ENCODE peak calls at places on chromosome 16, in nine cellular contexts. One of them, this sample, is unnamed.

GRCh38 chr16:74939688-74940087 is 45.2 kb downstream of the WDR59 start:
- DNase-seq in cardiac muscle cell: no peak
- DNase-seq in HuH-7.5: no peak
- DNase-seq in GM12865: no peak
- DNase-seq in activated T-cell treated with anti-CD3 and anti-CD28 coated beads for 1 hour: no peak
- DNase-seq in fibroblast of villous mesenchyme: no peak
- DNase-seq in stimulated activated CD8-positive, alpha-beta memory T cell treated with anti-CD3 and anti-CD28 coated beads, Interleukin-15, amount 100 ng/mL, for 24 hours: no peak
- DNase-seq in breast epithelium: no peak
- DNase-seq in AML-193: no peak
- DNase-seq in this sample: no peak

GRCh38 chr16:70520612-70521297 is 2.6 kb downstream of the COG4 start:
- DNase-seq in cardiac muscle cell: no peak
- DNase-seq in HuH-7.5: no peak
- DNase-seq in GM12865: peak; percentile 77
- DNase-seq in activated T-cell treated with anti-CD3 and anti-CD28 coated beads for 1 hour: no peak
- DNase-seq in fibroblast of villous mesenchyme: peak; percentile 76
- DNase-seq in stimulated activated CD8-positive, alpha-beta memory T cell treated with anti-CD3 and anti-CD28 coated beads, Interleukin-15, amount 100 ng/mL, for 24 hours: no peak
- DNase-seq in breast epithelium: no peak
- DNase-seq in AML-193: peak; percentile 82
- DNase-seq in this sample: peak; percentile 87

GRCh38 chr16:6836771-6837170 is 495.9 kb upstream of the RBFOX1 start:
- DNase-seq in cardiac muscle cell: no peak
- DNase-seq in HuH-7.5: no peak
- DNase-seq in GM12865: no peak
- DNase-seq in activated T-cell treated with anti-CD3 and anti-CD28 coated beads for 1 hour: no peak
- DNase-seq in fibroblast of villous mesenchyme: no peak
- DNase-seq in stimulated activated CD8-positive, alpha-beta memory T cell treated with anti-CD3 and anti-CD28 coated beads, Interleukin-15, amount 100 ng/mL, for 24 hours: no peak
- DNase-seq in breast epithelium: no peak
- DNase-seq in AML-193: no peak
- DNase-seq in this sample: no peak

GRCh38 chr16:83743241-83743640 is 64.5 kb upstream of the HSBP1 start:
- DNase-seq in cardiac muscle cell: no peak
- DNase-seq in HuH-7.5: no peak
- DNase-seq in GM12865: no peak
- DNase-seq in activated T-cell treated with anti-CD3 and anti-CD28 coated beads for 1 hour: no peak
- DNase-seq in fibroblast of villous mesenchyme: no peak
- DNase-seq in stimulated activated CD8-positive, alpha-beta memory T cell treated with anti-CD3 and anti-CD28 coated beads, Interleukin-15, amount 100 ng/mL, for 24 hours: no peak
- DNase-seq in breast epithelium: no peak
- DNase-seq in AML-193: no peak
- DNase-seq in this sample: no peak

GRCh38 chr16:88705076-88705684 is 1.0 kb downstream of the RNF166 start:
- DNase-seq in cardiac muscle cell: peak; percentile 14
- DNase-seq in HuH-7.5: peak; percentile 74
- DNase-seq in GM12865: no peak
- DNase-seq in activated T-cell treated with anti-CD3 and anti-CD28 coated beads for 1 hour: no peak
- DNase-seq in fibroblast of villous mesenchyme: peak; percentile 30
- DNase-seq in stimulated activated CD8-positive, alpha-beta memory T cell treated with anti-CD3 and anti-CD28 coated beads, Interleukin-15, amount 100 ng/mL, for 24 hours: no peak
- DNase-seq in breast epithelium: no peak
- DNase-seq in AML-193: peak; percentile 5
- DNase-seq in this sample: peak; percentile 45

GRCh38 chr16:72202014-72202413 is 30.1 kb upstream of the PMFBP1 start:
- DNase-seq in cardiac muscle cell: no peak
- DNase-seq in HuH-7.5: no peak
- DNase-seq in GM12865: no peak
- DNase-seq in activated T-cell treated with anti-CD3 and anti-CD28 coated beads for 1 hour: no peak
- DNase-seq in fibroblast of villous mesenchyme: no peak
- DNase-seq in stimulated activated CD8-positive, alpha-beta memory T cell treated with anti-CD3 and anti-CD28 coated beads, Interleukin-15, amount 100 ng/mL, for 24 hours: no peak
- DNase-seq in breast epithelium: no peak
- DNase-seq in AML-193: no peak
- DNase-seq in this sample: no peak

GRCh38 chr16:80667258-80667560 is 126.4 kb downstream of the DYNLRB2 start:
- DNase-seq in cardiac muscle cell: no peak
- DNase-seq in HuH-7.5: no peak
- DNase-seq in GM12865: no peak
- DNase-seq in activated T-cell treated with anti-CD3 and anti-CD28 coated beads for 1 hour: no peak
- DNase-seq in fibroblast of villous mesenchyme: no peak
- DNase-seq in stimulated activated CD8-positive, alpha-beta memory T cell treated with anti-CD3 and anti-CD28 coated beads, Interleukin-15, amount 100 ng/mL, for 24 hours: no peak
- DNase-seq in breast epithelium: no peak
- DNase-seq in AML-193: no peak
- DNase-seq in this sample: no peak

GRCh38 chr16:2753523-2754020 is 1.1 kb downstream of the SRRM2 start:
- DNase-seq in cardiac muscle cell: peak; percentile 51
- DNase-seq in HuH-7.5: no peak
- DNase-seq in GM12865: no peak
- DNase-seq in activated T-cell treated with anti-CD3 and anti-CD28 coated beads for 1 hour: no peak
- DNase-seq in fibroblast of villous mesenchyme: no peak
- DNase-seq in stimulated activated CD8-positive, alpha-beta memory T cell treated with anti-CD3 and anti-CD28 coated beads, Interleukin-15, amount 100 ng/mL, for 24 hours: no peak
- DNase-seq in breast epithelium: no peak
- DNase-seq in AML-193: no peak
- DNase-seq in this sample: peak; percentile 37

GRCh38 chr16:87465306-87465705 is 27.5 kb downstream of the ZCCHC14 start:
- DNase-seq in cardiac muscle cell: no peak
- DNase-seq in HuH-7.5: no peak
- DNase-seq in GM12865: no peak
- DNase-seq in activated T-cell treated with anti-CD3 and anti-CD28 coated beads for 1 hour: no peak
- DNase-seq in fibroblast of villous mesenchyme: peak; percentile 97
- DNase-seq in stimulated activated CD8-positive, alpha-beta memory T cell treated with anti-CD3 and anti-CD28 coated beads, Interleukin-15, amount 100 ng/mL, for 24 hours: no peak
- DNase-seq in breast epithelium: peak; percentile 65
- DNase-seq in AML-193: peak; percentile 83
- DNase-seq in this sample: peak; percentile 89

GRCh38 chr16:69276143-69277115 is 34.7 kb upstream of the VPS4A start:
- DNase-seq in cardiac muscle cell: no peak
- DNase-seq in HuH-7.5: no peak
- DNase-seq in GM12865: no peak
- DNase-seq in activated T-cell treated with anti-CD3 and anti-CD28 coated beads for 1 hour: no peak
- DNase-seq in fibroblast of villous mesenchyme: peak; percentile 96
- DNase-seq in stimulated activated CD8-positive, alpha-beta memory T cell treated with anti-CD3 and anti-CD28 coated beads, Interleukin-15, amount 100 ng/mL, for 24 hours: no peak
- DNase-seq in breast epithelium: peak; percentile 32
- DNase-seq in AML-193: no peak
- DNase-seq in this sample: peak; percentile 97

GRCh38 chr16:56451753-56452689 is 667 bp downstream of the OGFOD1 start:
- DNase-seq in cardiac muscle cell: peak; percentile 75
- DNase-seq in HuH-7.5: no peak
- DNase-seq in GM12865: peak; percentile 20
- DNase-seq in activated T-cell treated with anti-CD3 and anti-CD28 coated beads for 1 hour: no peak
- DNase-seq in fibroblast of villous mesenchyme: peak; percentile 39
- DNase-seq in stimulated activated CD8-positive, alpha-beta memory T cell treated with anti-CD3 and anti-CD28 coated beads, Interleukin-15, amount 100 ng/mL, for 24 hours: no peak
- DNase-seq in breast epithelium: no peak
- DNase-seq in AML-193: no peak
- DNase-seq in this sample: peak; percentile 52

GRCh38 chr16:3945751-3946603 is 65.5 kb upstream of the CREBBP start:
- DNase-seq in cardiac muscle cell: peak; percentile 69
- DNase-seq in HuH-7.5: no peak
- DNase-seq in GM12865: no peak
- DNase-seq in activated T-cell treated with anti-CD3 and anti-CD28 coated beads for 1 hour: no peak
- DNase-seq in fibroblast of villous mesenchyme: peak; percentile 98
- DNase-seq in stimulated activated CD8-positive, alpha-beta memory T cell treated with anti-CD3 and anti-CD28 coated beads, Interleukin-15, amount 100 ng/mL, for 24 hours: no peak
- DNase-seq in breast epithelium: peak; percentile 76
- DNase-seq in AML-193: no peak
- DNase-seq in this sample: peak; percentile 99

GRCh38 chr16:85673529-85674417 is 15.0 kb downstream of the GINS2 start:
- DNase-seq in cardiac muscle cell: no peak
- DNase-seq in HuH-7.5: no peak
- DNase-seq in GM12865: no peak
- DNase-seq in activated T-cell treated with anti-CD3 and anti-CD28 coated beads for 1 hour: no peak
- DNase-seq in fibroblast of villous mesenchyme: peak; percentile 70
- DNase-seq in stimulated activated CD8-positive, alpha-beta memory T cell treated with anti-CD3 and anti-CD28 coated beads, Interleukin-15, amount 100 ng/mL, for 24 hours: no peak
- DNase-seq in breast epithelium: peak; percentile 46
- DNase-seq in AML-193: no peak
- DNase-seq in this sample: peak; percentile 74

GRCh38 chr16:57229079-57229478 is 16.0 kb upstream of the ARL2BP start:
- DNase-seq in cardiac muscle cell: no peak
- DNase-seq in HuH-7.5: no peak
- DNase-seq in GM12865: no peak
- DNase-seq in activated T-cell treated with anti-CD3 and anti-CD28 coated beads for 1 hour: no peak
- DNase-seq in fibroblast of villous mesenchyme: no peak
- DNase-seq in stimulated activated CD8-positive, alpha-beta memory T cell treated with anti-CD3 and anti-CD28 coated beads, Interleukin-15, amount 100 ng/mL, for 24 hours: no peak
- DNase-seq in breast epithelium: no peak
- DNase-seq in AML-193: no peak
- DNase-seq in this sample: no peak

GRCh38 chr16:49824600-49824999 is 31.3 kb downstream of the ZNF423 start:
- DNase-seq in cardiac muscle cell: no peak
- DNase-seq in HuH-7.5: no peak
- DNase-seq in GM12865: no peak
- DNase-seq in activated T-cell treated with anti-CD3 and anti-CD28 coated beads for 1 hour: no peak
- DNase-seq in fibroblast of villous mesenchyme: no peak
- DNase-seq in stimulated activated CD8-positive, alpha-beta memory T cell treated with anti-CD3 and anti-CD28 coated beads, Interleukin-15, amount 100 ng/mL, for 24 hours: no peak
- DNase-seq in breast epithelium: no peak
- DNase-seq in AML-193: no peak
- DNase-seq in this sample: no peak

GRCh38 chr16:84975522-84975921 is 35.8 kb downstream of the ZDHHC7 start:
- DNase-seq in cardiac muscle cell: no peak
- DNase-seq in HuH-7.5: no peak
- DNase-seq in GM12865: no peak
- DNase-seq in activated T-cell treated with anti-CD3 and anti-CD28 coated beads for 1 hour: no peak
- DNase-seq in fibroblast of villous mesenchyme: no peak
- DNase-seq in stimulated activated CD8-positive, alpha-beta memory T cell treated with anti-CD3 and anti-CD28 coated beads, Interleukin-15, amount 100 ng/mL, for 24 hours: no peak
- DNase-seq in breast epithelium: no peak
- DNase-seq in AML-193: no peak
- DNase-seq in this sample: no peak

GRCh38 chr16:49674255-49674980 is 181.5 kb downstream of the ZNF423 start:
- DNase-seq in cardiac muscle cell: no peak
- DNase-seq in HuH-7.5: no peak
- DNase-seq in GM12865: no peak
- DNase-seq in activated T-cell treated with anti-CD3 and anti-CD28 coated beads for 1 hour: no peak
- DNase-seq in fibroblast of villous mesenchyme: no peak
- DNase-seq in stimulated activated CD8-positive, alpha-beta memory T cell treated with anti-CD3 and anti-CD28 coated beads, Interleukin-15, amount 100 ng/mL, for 24 hours: no peak
- DNase-seq in breast epithelium: no peak
- DNase-seq in AML-193: no peak
- DNase-seq in this sample: no peak

This sample was measured in iris pigment epithelial cell.